ENCODE peak calls at places on chromosomes 4 and X, in ten cellular contexts. Y, V, M, I, S, E, O, N, P and Z are unnamed samples.

GRCh38 chr4:16125571-16126445 is 42.0 kb upstream of the PROM1 start:
- DNase-seq in O (no peak), N (no peak), V (no peak), I (no peak), S (no peak), M (no peak), E (no peak), Y (no peak), P (no peak), Z (no peak)

GRCh38 chr4:132417220-132417619 is 731.9 kb upstream of the PCDH10 start:
- DNase-seq in P (no peak), N (no peak), O (no peak), S (no peak), M (peak; percentile 28), I (no peak), Y (peak; percentile 1), V (no peak), E (no peak), Z (no peak)

GRCh38 chr4:37160653-37161052 is 83.9 kb upstream of the NWD2 start:
- DNase-seq in N (no peak), E (no peak), V (no peak), M (no peak), Y (no peak), P (no peak), I (no peak), O (no peak), S (no peak), Z (no peak)

GRCh38 chr4:163372035-163372434 is 28.3 kb downstream of the NPY5R start:
- DNase-seq in M (no peak), Y (no peak), V (no peak), E (no peak), P (no peak), I (no peak), N (no peak), S (no peak), O (no peak), Z (no peak)

GRCh38 chrX:69019073-69019890 is 146.0 kb downstream of the PJA1 start:
- DNase-seq in I (no peak), M (no peak), O (no peak), P (no peak), E (no peak), S (no peak), V (no peak), Y (no peak), N (no peak), Z (no peak)

GRCh38 chr4:108072300-108072699 is 82.6 kb downstream of the HADH start:
- DNase-seq in Y (peak; percentile 4), S (peak; percentile 49), N (no peak), M (no peak), P (no peak), I (peak; percentile 3), V (no peak), E (no peak), O (no peak), Z (no peak)

GRCh38 chrX:151396827-151397740 is at the start of gene VMA21:
- DNase-seq in E (peak; percentile 89), M (peak; percentile 79), I (peak; percentile 83), P (peak; percentile 86), O (peak; percentile 88), V (peak; percentile 56), S (peak; percentile 70), Y (peak; percentile 81), N (peak; percentile 87), Z (peak; percentile 77)

GRCh38 chrX:114985967-114986592 is 31.3 kb downstream of the IL13RA2 start:
- DNase-seq in S (no peak), E (no peak), N (no peak), I (peak; percentile 39), M (peak; percentile 6), P (no peak), O (no peak), Y (peak; percentile 2), V (no peak), Z (no peak)

GRCh38 chr4:30294295-30294694 is 425.9 kb upstream of the PCDH7 start:
- DNase-seq in P (no peak), S (no peak), Y (no peak), E (no peak), V (no peak), N (no peak), O (no peak), I (no peak), M (no peak), Z (no peak)

GRCh38 chr4:42359686-42360085 is 37.6 kb upstream of the SHISA3 start:
- DNase-seq in Y (no peak), V (no peak), S (no peak), E (no peak), P (no peak), N (no peak), O (no peak), M (no peak), I (no peak), Z (no peak)

GRCh38 chr4:124334119-124334518 is 378.4 kb downstream of the ANKRD50 start:
- DNase-seq in N (peak; percentile 77), O (peak; percentile 93), S (peak; percentile 28), P (no peak), Y (peak; percentile 83), V (peak; percentile 40), E (no peak), M (peak; percentile 81), I (peak; percentile 36), Z (peak; percentile 82)

GRCh38 chrX:103629295-103630170 is 758 bp downstream of the TCEAL1 start:
- DNase-seq in V (peak; percentile 49), S (peak; percentile 66), P (peak; percentile 5), I (peak; percentile 65), E (peak; percentile 76), Y (peak; percentile 75), M (peak; percentile 49), N (peak; percentile 75), O (peak; percentile 73), Z (peak; percentile 53)

GRCh38 chrX:152418025-152418424 is 33.1 kb downstream of the GABRA3 start:
- DNase-seq in M (no peak), S (no peak), N (no peak), O (no peak), I (no peak), Y (no peak), E (no peak), P (no peak), V (no peak), Z (no peak)

GRCh38 chrX:152412105-152412504 is 39.0 kb downstream of the GABRA3 start:
- DNase-seq in E (no peak), P (no peak), O (no peak), M (no peak), I (no peak), S (no peak), Y (no peak), V (no peak), N (peak; percentile 7), Z (no peak)
- TF ChIP-seq CTCF in E (no peak), P (no peak), O (no peak), M (no peak), I (no peak), S (no peak), Y (no peak), V (no peak), N (no peak), Z (no peak)

GRCh38 chr4:77190053-77190452 is 33.0 kb downstream of the CCNG2 start:
- DNase-seq in O (peak; percentile 16), P (no peak), V (no peak), S (no peak), I (peak; percentile 37), Y (peak; percentile 76), M (no peak), N (no peak), E (no peak), Z (no peak)
- TF ChIP-seq CTCF in O (no peak), P (no peak), V (no peak), S (no peak), I (no peak), Y (peak; percentile 12), M (no peak), N (no peak), E (no peak), Z (no peak)

DNA sequence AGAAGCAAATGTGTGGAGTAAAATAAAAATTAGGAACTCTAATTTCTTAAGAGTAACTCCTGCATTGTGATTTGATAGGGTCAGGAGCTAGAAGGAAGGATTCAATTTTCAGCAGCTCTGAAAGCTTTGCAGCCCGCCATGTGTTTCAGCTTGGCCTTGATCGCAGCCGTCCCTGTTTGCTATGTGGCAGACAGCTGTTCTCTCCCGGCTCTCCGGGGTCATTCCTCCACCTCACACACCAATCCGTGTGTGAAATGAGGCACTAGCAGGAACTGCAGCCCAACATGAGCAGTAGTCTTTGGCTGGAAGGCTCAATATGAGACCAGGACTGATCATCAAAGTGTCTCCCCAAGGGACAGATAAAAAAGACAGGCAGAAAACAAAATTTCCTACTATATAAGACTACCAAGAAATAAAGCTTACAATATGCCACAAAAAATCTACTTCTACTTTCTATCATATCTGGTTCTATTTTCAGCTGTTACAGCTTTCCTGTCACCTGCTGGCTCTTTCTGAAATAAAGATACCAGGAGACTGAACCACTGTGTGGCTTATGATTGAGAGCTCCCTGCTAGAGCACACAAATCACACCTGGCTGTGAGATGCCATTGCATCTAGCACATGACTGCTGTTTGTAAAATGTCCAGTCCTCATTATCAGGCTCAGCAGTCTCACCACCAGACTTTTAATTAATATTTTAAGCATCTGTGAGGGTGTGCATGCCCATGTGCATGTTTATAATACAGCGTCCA is 44.1 kb upstream of the SEC24B start:
- DNase-seq in P (no peak), O (no peak), N (no peak), S (no peak), I (no peak), Y (no peak), E (peak; percentile 33), V (no peak), M (no peak), Z (no peak)
- TF ChIP-seq CTCF in P (no peak), O (no peak), N (no peak), S (no peak), I (no peak), Y (no peak), E (no peak), V (no peak), M (no peak), Z (no peak)

GRCh38 chr4:4249876-4250275 is 1.9 kb upstream of the TMEM128 start:
- DNase-seq in P (no peak), N (no peak), I (no peak), S (no peak), M (no peak), O (no peak), V (no peak), E (no peak), Y (no peak), Z (no peak)

GRCh38 chr4:4248036-4248884 is at the start of gene TMEM128:
- DNase-seq in O (peak; percentile 94), M (peak; percentile 91), I (peak; percentile 83), N (peak; percentile 93), Y (peak; percentile 88), E (peak; percentile 93), P (peak; percentile 96), V (peak; percentile 88), S (peak; percentile 93), Z (peak; percentile 93)

GRCh38 chr4:4245172-4245571 is 2.9 kb downstream of the TMEM128 start:
- DNase-seq in P (no peak), E (no peak), M (no peak), N (no peak), Y (no peak), S (no peak), I (no peak), V (no peak), O (no peak), Z (no peak)

GRCh38 chr4:4248885-4249203 is 821 bp upstream of the TMEM128 start:
- DNase-seq in N (no peak), V (no peak), I (no peak), E (no peak), O (peak; percentile 36), Y (no peak), M (no peak), P (no peak), S (no peak), Z (no peak)

DNA sequence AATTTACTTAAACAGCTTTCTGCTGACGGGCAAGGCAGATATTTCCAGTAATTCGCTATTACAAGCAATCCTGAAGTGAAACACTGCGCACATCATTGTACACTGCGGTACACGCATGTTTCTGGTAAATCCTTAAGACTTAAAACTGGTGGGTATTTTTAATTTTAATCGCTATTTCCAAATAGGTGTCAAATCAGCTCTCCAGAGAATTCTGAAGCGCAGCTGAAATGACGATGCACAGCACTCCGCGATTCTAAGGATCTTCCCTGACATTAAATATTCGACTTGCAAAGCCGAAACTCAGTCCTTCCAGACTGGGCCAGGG is 350 bp downstream of the TMEM128 start:
- DNase-seq in M (no peak), E (no peak), Y (peak; percentile 7), N (no peak), P (no peak), V (no peak), I (no peak), O (peak; percentile 41), S (no peak), Z (peak; percentile 8)
- TF ChIP-seq CTCF in M (no peak), E (no peak), Y (no peak), N (no peak), P (no peak), V (no peak), I (no peak), O (no peak), S (no peak), Z (no peak)